ENCODE peak calls at places on chromosomes 7 and 10, in ten cellular contexts. W is left colon; C is GOT3; P is adipocyte; G is NCI-H748 treated with DMSO at 0.1 percent for 48 hours; Z is germinal center; S is iPS DF 6.9; V is EL; R is activated CD8-positive, alpha-beta memory T cell treated with anti-CD3 and anti-CD28 coated beads for 24 hours; N is astrocyte of the spinal cord. I is an unnamed sample.

GRCh38 chr10:33116293-33116697 is 158.3 kb upstream of the ITGB1 start:
- DNase-seq in G (peak; percentile 13), C (no peak), S (peak; percentile 52), R (no peak), N (peak; percentile 81), V (peak; percentile 88), W (no peak), P (peak; percentile 57), Z (no peak), I (peak; percentile 81)

GRCh38 chr7:156898938-156899337 is 6.0 kb upstream of the LMBR1 start:
- DNase-seq in G (no peak), R (no peak), N (no peak), V (peak; percentile 24), Z (no peak), P (no peak), W (no peak), S (no peak), C (no peak), I (no peak)

GRCh38 chr10:17412323-17412722 is 42.1 kb downstream of the ST8SIA6 start:
- DNase-seq in Z (no peak), W (no peak), R (no peak), V (no peak), G (no peak), P (no peak), C (no peak), N (no peak), S (no peak), I (no peak)

GRCh38 chr10:18668026-18668425 is 8.8 kb downstream of the ARL5B start:
- DNase-seq in R (no peak), C (no peak), S (no peak), V (no peak), W (no peak), G (no peak), P (no peak), Z (no peak), N (no peak), I (no peak)

GRCh38 chr10:80322158-80322557 is 32.7 kb upstream of the MAT1A start:
- DNase-seq in C (no peak), S (no peak), N (no peak), R (no peak), P (no peak), V (no peak), G (no peak), Z (no peak), W (no peak), I (no peak)

GRCh38 chr7:102170417-102170970 is 116.2 kb upstream of the SH2B2 start:
- DNase-seq in W (no peak), R (no peak), P (no peak), C (no peak), V (no peak), G (no peak), S (no peak), N (peak; percentile 42), Z (no peak), I (peak; percentile 73)

GRCh38 chr10:111203615-111204014 is 126.8 kb downstream of the ADRA2A start:
- DNase-seq in V (no peak), G (no peak), P (no peak), Z (no peak), N (no peak), C (no peak), R (no peak), W (no peak), S (no peak), I (no peak)

GRCh38 chr7:158431941-158432347 is 155.7 kb downstream of the PTPRN2 start:
- DNase-seq in C (peak; percentile 76), N (peak; percentile 87), Z (no peak), P (peak; percentile 43), G (no peak), R (no peak), S (no peak), V (no peak), W (peak; percentile 90), I (no peak)

GRCh38 chr10:84008878-84009277 is 130.4 kb upstream of the GHITM start:
- DNase-seq in C (no peak), V (peak; percentile 7), N (no peak), S (peak; percentile 27), R (no peak), W (no peak), Z (peak; percentile 39), G (no peak), P (peak; percentile 24), I (peak; percentile 18)

GRCh38 chr10:130747359-130747758 is 564.2 kb downstream of the TCERG1L start:
- DNase-seq in C (no peak), G (no peak), W (no peak), N (no peak), P (no peak), S (no peak), V (no peak), Z (no peak), R (no peak), I (no peak)

GRCh38 chr10:94680544-94680943 is 3.0 kb upstream of the CYP2C18 start:
- DNase-seq in V (no peak), C (no peak), P (peak; percentile 1), S (no peak), G (no peak), Z (no peak), W (no peak), R (no peak), N (no peak), I (no peak)

GRCh38 chr7:123616244-123616643 is 14.6 kb downstream of the ASB15 start:
- DNase-seq in S (no peak), N (peak; percentile 12), V (no peak), G (no peak), W (no peak), C (no peak), R (no peak), P (peak; percentile 67), Z (no peak), I (no peak)

GRCh38 chr10:133143200-133143533 is 16.9 kb upstream of the KNDC1 start:
- DNase-seq in R (peak; percentile 49), V (no peak), G (no peak), Z (no peak), N (no peak), S (no peak), W (peak; percentile 13), P (no peak), C (no peak), I (no peak)

GRCh38 chr10:99551158-99551557 is 18.4 kb downstream of the NKX2-3 start:
- DNase-seq in R (no peak), V (peak; percentile 91), S (no peak), W (peak; percentile 53), Z (no peak), P (no peak), G (peak; percentile 81), C (no peak), N (no peak), I (no peak)

GRCh38 chr10:64041989-64042490 is 520.8 kb downstream of the REEP3 start:
- DNase-seq in N (no peak), S (no peak), C (no peak), R (no peak), Z (no peak), W (no peak), P (no peak), G (no peak), V (no peak), I (no peak)

GRCh38 chr7:105355701-105356100 is 33.0 kb downstream of the SRPK2 start:
- DNase-seq in R (no peak), S (no peak), G (no peak), C (no peak), P (no peak), V (no peak), W (no peak), Z (no peak), N (no peak), I (no peak)

GRCh38 chr10:62017141-62017870 is 115.8 kb downstream of the ARID5B start:
- DNase-seq in S (no peak), W (no peak), N (no peak), G (no peak), Z (no peak), V (peak; percentile 12), P (peak; percentile 73), C (no peak), R (no peak), I (no peak)

GRCh38 chr10:85362401-85362800 is 1004.2 kb downstream of the GRID1 start:
- DNase-seq in R (no peak), G (no peak), Z (no peak), W (no peak), S (no peak), V (no peak), N (no peak), P (no peak), C (no peak), I (no peak)

GRCh38 chr10:4670737-4671136 is 155.3 kb upstream of the AKR1E2 start:
- DNase-seq in G (no peak), R (no peak), S (no peak), Z (no peak), P (no peak), N (peak; percentile 55), W (no peak), V (peak; percentile 73), C (no peak), I (no peak)

GRCh38 chr7:81692146-81692905 is 77.5 kb downstream of the HGF start:
- DNase-seq in C (no peak), Z (no peak), N (peak; percentile 22), R (no peak), P (no peak), S (no peak), W (no peak), G (no peak), V (peak; percentile 41), I (no peak)

GRCh38 chr7:14016950-14017349 is 27.5 kb upstream of the ETV1 start:
- DNase-seq in S (no peak), R (no peak), Z (no peak), P (peak; percentile 40), N (peak; percentile 8), G (no peak), V (no peak), C (no peak), W (no peak), I (no peak)

GRCh38 chr7:40219917-40220316 is 85.1 kb downstream of the SUGCT start:
- DNase-seq in V (peak; percentile 89), S (no peak), G (no peak), P (peak; percentile 85), N (peak; percentile 82), C (no peak), W (no peak), R (no peak), Z (no peak), I (no peak)

GRCh38 chr10:103849880-103850571 is 5.3 kb downstream of the SH3PXD2A start:
- DNase-seq in V (peak; percentile 86), Z (no peak), W (no peak), C (peak; percentile 43), S (no peak), N (peak; percentile 92), P (peak; percentile 63), R (no peak), G (no peak), I (peak; percentile 75)

GRCh38 chr7:20219446-20220292 is 2.5 kb upstream of the MACC1 start:
- DNase-seq in W (peak; percentile 94), N (peak; percentile 96), C (no peak), S (no peak), V (peak; percentile 84), R (no peak), Z (peak; percentile 67), P (peak; percentile 65), G (peak; percentile 74), I (peak; percentile 95)

GRCh38 chr10:118978316-118978997 is 51.1 kb upstream of the NANOS1 start:
- DNase-seq in G (no peak), Z (no peak), N (no peak), C (no peak), S (no peak), V (no peak), W (no peak), P (no peak), R (peak; percentile 24), I (no peak)

GRCh38 chr10:103548581-103549348 is 55.3 kb downstream of the NEURL1 start:
- DNase-seq in S (no peak), P (no peak), N (no peak), Z (no peak), W (peak; percentile 70), V (no peak), G (peak; percentile 58), R (peak; percentile 19), C (no peak), I (no peak)

GRCh38 chr10:79274279-79275104 is 72.8 kb upstream of the PPIF start:
- DNase-seq in S (no peak), Z (no peak), R (no peak), V (no peak), W (peak; percentile 79), G (no peak), P (peak; percentile 73), N (peak; percentile 58), C (no peak), I (no peak)

GRCh38 chr7:916291-916941 is 38.1 kb downstream of the ADAP1 start:
- DNase-seq in G (no peak), Z (no peak), N (no peak), P (no peak), R (no peak), S (no peak), V (no peak), W (peak; percentile 43), C (no peak), I (no peak)